ENCODE peak calls at places on chromosomes 13 and 19, in six cellular contexts. One of them, this sample, is unnamed. For H3K9me3, the result is how much of the 10 kb centered on the place peaks cover.

GRCh38 chr13:103515410-103515809 is 449.2 kb upstream of the SLC10A2 start:
- DNase-seq in heart left ventricle: no peak
- DNase-seq in psoas muscle: no peak
- DNase-seq in endodermal cell: no peak
- DNase-seq in CD8-positive, alpha-beta memory T cell: no peak
- DNase-seq in DND-41: no peak
- DNase-seq in this sample: no peak

GRCh38 chr13:40485611-40486517 is 180.6 kb downstream of the FOXO1 start:
- DNase-seq in heart left ventricle: no peak
- DNase-seq in psoas muscle: no peak
- DNase-seq in endodermal cell: no peak
- DNase-seq in CD8-positive, alpha-beta memory T cell: peak
- DNase-seq in DND-41: no peak
- DNase-seq in this sample: peak

GRCh38 chr19:18895828-18896341 is at the start of gene CERS1:
- DNase-seq in heart left ventricle: no peak
- DNase-seq in psoas muscle: no peak
- DNase-seq in endodermal cell: peak
- DNase-seq in CD8-positive, alpha-beta memory T cell: no peak
- DNase-seq in DND-41: no peak
- DNase-seq in this sample: no peak

GRCh38 chr19:4456843-4457653 is 546 bp downstream of the UBXN6 start:
- DNase-seq in heart left ventricle: peak
- DNase-seq in psoas muscle: peak
- DNase-seq in endodermal cell: peak
- DNase-seq in CD8-positive, alpha-beta memory T cell: no peak
- DNase-seq in DND-41: peak
- DNase-seq in this sample: peak

GRCh38 chr13:97853550-97853949 is 99.9 kb upstream of the IPO5 start:
- DNase-seq in heart left ventricle: no peak
- DNase-seq in psoas muscle: no peak
- DNase-seq in endodermal cell: no peak
- DNase-seq in CD8-positive, alpha-beta memory T cell: no peak
- DNase-seq in DND-41: no peak
- DNase-seq in this sample: no peak

GRCh38 chr13:23268441-23268840 is 87.7 kb downstream of the SGCG start:
- DNase-seq in heart left ventricle: no peak
- DNase-seq in psoas muscle: no peak
- DNase-seq in endodermal cell: no peak
- DNase-seq in CD8-positive, alpha-beta memory T cell: no peak
- DNase-seq in DND-41: no peak
- DNase-seq in this sample: no peak

GRCh38 chr13:69199664-69200063 is 908.0 kb upstream of the ATXN8OS start:
- DNase-seq in heart left ventricle: no peak
- DNase-seq in psoas muscle: no peak
- DNase-seq in endodermal cell: peak
- DNase-seq in CD8-positive, alpha-beta memory T cell: no peak
- DNase-seq in DND-41: no peak
- DNase-seq in this sample: no peak

GRCh38 chr19:14061751-14062557 is at the start of gene PALM3:
- DNase-seq in heart left ventricle: no peak
- DNase-seq in psoas muscle: no peak
- DNase-seq in endodermal cell: no peak
- DNase-seq in CD8-positive, alpha-beta memory T cell: no peak
- DNase-seq in DND-41: no peak
- DNase-seq in this sample: no peak

GRCh38 chr19:1904385-1905070 is 671 bp upstream of the ADAT3 start:
- DNase-seq in heart left ventricle: no peak
- DNase-seq in psoas muscle: peak
- DNase-seq in endodermal cell: peak
- DNase-seq in CD8-positive, alpha-beta memory T cell: no peak
- DNase-seq in DND-41: no peak
- DNase-seq in this sample: no peak

GRCh38 chr19:58009666-58010301 is 7.2 kb upstream of the ZNF606 start:
- DNase-seq in heart left ventricle: peak
- DNase-seq in psoas muscle: peak
- DNase-seq in endodermal cell: peak
- DNase-seq in CD8-positive, alpha-beta memory T cell: peak
- DNase-seq in DND-41: peak
- DNase-seq in this sample: peak

GRCh38 chr13:23447927-23448326 is 14.4 kb upstream of the SACS start:
- DNase-seq in heart left ventricle: no peak
- DNase-seq in psoas muscle: no peak
- DNase-seq in endodermal cell: no peak
- DNase-seq in CD8-positive, alpha-beta memory T cell: no peak
- DNase-seq in DND-41: no peak
- DNase-seq in this sample: no peak

GRCh38 chr19:10639836-10640235 is 14.3 kb upstream of the ILF3 start:
- DNase-seq in heart left ventricle: no peak
- DNase-seq in psoas muscle: no peak
- DNase-seq in endodermal cell: no peak
- DNase-seq in CD8-positive, alpha-beta memory T cell: no peak
- DNase-seq in DND-41: no peak
- DNase-seq in this sample: no peak

GRCh38 chr19:2320057-2320456 is 8.3 kb downstream of the LSM7 start:
- DNase-seq in heart left ventricle: no peak
- DNase-seq in psoas muscle: no peak
- DNase-seq in endodermal cell: no peak
- DNase-seq in CD8-positive, alpha-beta memory T cell: no peak
- DNase-seq in DND-41: no peak
- DNase-seq in this sample: no peak

GRCh38 chr19:28307460-28307859 is 905.5 kb downstream of the UQCRFS1 start:
- DNase-seq in heart left ventricle: no peak
- DNase-seq in psoas muscle: no peak
- DNase-seq in endodermal cell: no peak
- DNase-seq in CD8-positive, alpha-beta memory T cell: no peak
- DNase-seq in DND-41: no peak
- DNase-seq in this sample: no peak

GRCh38 chr13:20303636-20304035 is 71.5 kb upstream of the GJB6 start:
- DNase-seq in heart left ventricle: no peak
- DNase-seq in psoas muscle: no peak
- DNase-seq in endodermal cell: no peak
- DNase-seq in CD8-positive, alpha-beta memory T cell: no peak
- DNase-seq in DND-41: no peak
- DNase-seq in this sample: no peak

GRCh38 chr19:677601-678380 is 1.6 kb downstream of the FSTL3 start:
- DNase-seq in heart left ventricle: no peak
- DNase-seq in psoas muscle: peak
- DNase-seq in endodermal cell: peak
- DNase-seq in CD8-positive, alpha-beta memory T cell: no peak
- DNase-seq in DND-41: no peak
- DNase-seq in this sample: no peak

GRCh38 chr13:59970847-59971246 is 192.9 kb downstream of the DIAPH3 start:
- DNase-seq in heart left ventricle: no peak
- DNase-seq in psoas muscle: no peak
- DNase-seq in endodermal cell: peak
- DNase-seq in CD8-positive, alpha-beta memory T cell: no peak
- DNase-seq in DND-41: no peak
- DNase-seq in this sample: no peak

GRCh38 chr13:44989941-44990340 is 603 bp downstream of the GPALPP1 start:
- DNase-seq in heart left ventricle: no peak
- DNase-seq in psoas muscle: no peak
- DNase-seq in endodermal cell: peak
- DNase-seq in CD8-positive, alpha-beta memory T cell: no peak
- DNase-seq in DND-41: no peak
- DNase-seq in this sample: no peak

GRCh38 chr13:30832845-30833332 is 73.2 kb upstream of the MEDAG start:
- DNase-seq in heart left ventricle: peak
- DNase-seq in psoas muscle: peak
- DNase-seq in endodermal cell: peak
- DNase-seq in CD8-positive, alpha-beta memory T cell: no peak
- DNase-seq in DND-41: no peak
- DNase-seq in this sample: no peak

GRCh38 chr19:31350033-31350692 is 927 bp upstream of the TSHZ3 start:
- DNase-seq in heart left ventricle: peak
- DNase-seq in psoas muscle: peak
- DNase-seq in endodermal cell: no peak
- DNase-seq in CD8-positive, alpha-beta memory T cell: no peak
- DNase-seq in DND-41: peak
- DNase-seq in this sample: no peak

GRCh38 chr19:43564800-43565199 is 10.5 kb downstream of the XRCC1 start:
- DNase-seq in heart left ventricle: no peak
- DNase-seq in psoas muscle: no peak
- DNase-seq in endodermal cell: no peak
- DNase-seq in CD8-positive, alpha-beta memory T cell: no peak
- DNase-seq in DND-41: peak
- DNase-seq in this sample: no peak

GRCh38 chr19:40466219-40467006 is at the start of gene SPTBN4:
- DNase-seq in heart left ventricle: peak
- DNase-seq in psoas muscle: peak
- DNase-seq in endodermal cell: peak
- DNase-seq in CD8-positive, alpha-beta memory T cell: no peak
- DNase-seq in DND-41: no peak
- DNase-seq in this sample: peak

GRCh38 chr19:18865973-18866799 is 29.8 kb downstream of the CERS1 start:
- DNase-seq in heart left ventricle: peak
- DNase-seq in psoas muscle: peak
- DNase-seq in endodermal cell: peak
- DNase-seq in CD8-positive, alpha-beta memory T cell: peak
- DNase-seq in DND-41: peak
- DNase-seq in this sample: peak

GRCh38 chr13:114110091-114110829 is 22.2 kb downstream of the RASA3 start:
- DNase-seq in heart left ventricle: no peak
- DNase-seq in psoas muscle: peak
- DNase-seq in endodermal cell: peak
- DNase-seq in CD8-positive, alpha-beta memory T cell: peak
- DNase-seq in DND-41: peak
- DNase-seq in this sample: peak

GRCh38 chr19:38793186-38793585 is 4.2 kb downstream of the LGALS7B start:
- DNase-seq in heart left ventricle: no peak
- DNase-seq in psoas muscle: no peak
- DNase-seq in endodermal cell: no peak
- DNase-seq in CD8-positive, alpha-beta memory T cell: no peak
- DNase-seq in DND-41: no peak
- DNase-seq in this sample: no peak

GRCh38 chr19:39054091-39054470 is 21.7 kb upstream of the FBXO27 start:
- DNase-seq in heart left ventricle: no peak
- DNase-seq in psoas muscle: no peak
- DNase-seq in endodermal cell: no peak
- DNase-seq in CD8-positive, alpha-beta memory T cell: no peak
- DNase-seq in DND-41: no peak
- DNase-seq in this sample: no peak

GRCh38 chr13:26971990-26972888 is 199.4 kb downstream of the USP12 start:
- DNase-seq in heart left ventricle: no peak
- DNase-seq in psoas muscle: no peak
- DNase-seq in endodermal cell: peak
- DNase-seq in CD8-positive, alpha-beta memory T cell: no peak
- DNase-seq in DND-41: peak
- DNase-seq in this sample: no peak

DNA sequence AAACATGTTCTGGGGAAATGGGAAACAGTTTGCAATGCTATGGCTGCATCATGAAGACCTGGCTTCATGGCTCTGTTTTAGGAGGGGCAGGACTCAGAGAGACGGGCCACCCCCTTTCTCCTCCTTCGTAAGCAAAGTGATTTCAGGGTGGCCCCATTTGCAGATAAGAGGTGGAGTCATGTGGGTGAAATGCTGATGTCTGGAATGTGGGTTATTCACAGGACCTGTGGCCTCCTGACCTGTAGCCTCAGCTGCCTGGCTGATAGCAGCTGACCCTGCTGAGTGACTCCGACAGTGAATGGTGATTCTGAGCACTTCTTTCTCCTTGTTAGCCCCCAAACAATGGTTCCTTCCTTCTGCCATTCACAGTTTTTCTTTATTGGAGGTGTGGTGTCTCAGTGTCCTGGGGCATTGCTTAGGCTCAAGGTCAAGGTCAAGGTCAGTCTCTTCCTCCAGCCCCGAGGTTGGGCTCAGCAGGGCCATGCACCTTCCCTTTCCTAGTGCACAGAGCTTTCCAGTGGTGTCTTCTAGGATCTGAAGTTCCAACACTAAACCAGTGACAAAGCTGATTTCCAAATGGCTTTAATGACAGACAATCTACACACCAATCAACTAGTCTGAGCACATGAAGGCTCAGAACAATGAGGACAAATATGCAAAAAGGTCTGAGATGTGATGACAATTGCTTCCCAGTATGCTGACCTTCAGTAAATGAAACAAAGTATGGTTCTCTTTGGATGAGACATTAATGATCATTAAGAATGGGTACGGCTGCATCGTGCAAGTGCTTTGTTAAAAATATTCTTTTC is 49.6 kb upstream of the ANKRD10 start:
- DNase-seq in heart left ventricle: no peak
- DNase-seq in psoas muscle: no peak
- DNase-seq in endodermal cell: no peak
- DNase-seq in CD8-positive, alpha-beta memory T cell: no peak
- DNase-seq in DND-41: no peak
- DNase-seq in this sample: no peak
- H3K9me3 ChIP-seq in heart left ventricle: under half
- H3K9me3 ChIP-seq in psoas muscle: under half
- H3K9me3 ChIP-seq in endodermal cell: half or more
- H3K9me3 ChIP-seq in CD8-positive, alpha-beta memory T cell: under half
- H3K9me3 ChIP-seq in DND-41: under half
- H3K9me3 ChIP-seq in this sample: under half

DNA sequence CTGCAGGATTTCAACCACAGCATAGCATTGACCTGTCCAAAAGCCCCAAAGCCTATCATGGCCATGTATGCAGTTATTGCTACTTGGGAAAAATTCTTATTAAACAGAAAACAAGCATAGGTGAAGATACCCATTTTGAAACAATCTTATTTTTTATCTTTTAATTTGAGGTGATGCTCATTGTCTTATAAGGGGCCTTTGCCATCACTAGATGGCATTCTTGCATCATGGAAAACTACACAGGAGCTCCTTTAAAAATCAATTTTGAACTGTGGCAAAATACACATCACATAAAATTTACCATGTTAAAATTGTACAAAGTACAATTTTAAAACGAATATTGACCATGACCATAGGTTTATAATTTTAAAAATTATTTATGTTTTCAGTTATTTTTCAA is 38.9 kb upstream of the ZNF835 start:
- DNase-seq in heart left ventricle: no peak
- DNase-seq in psoas muscle: no peak
- DNase-seq in endodermal cell: no peak
- DNase-seq in CD8-positive, alpha-beta memory T cell: no peak
- DNase-seq in DND-41: no peak
- DNase-seq in this sample: no peak
- H3K9me3 ChIP-seq in heart left ventricle: under half
- H3K9me3 ChIP-seq in psoas muscle: under half
- H3K9me3 ChIP-seq in endodermal cell: half or more
- H3K9me3 ChIP-seq in CD8-positive, alpha-beta memory T cell: under half
- H3K9me3 ChIP-seq in DND-41: under half
- H3K9me3 ChIP-seq in this sample: under half

GRCh38 chr19:50047686-50048085 is 21.9 kb downstream of the ZNF473 start:
- DNase-seq in heart left ventricle: no peak
- DNase-seq in psoas muscle: no peak
- DNase-seq in endodermal cell: no peak
- DNase-seq in CD8-positive, alpha-beta memory T cell: no peak
- DNase-seq in DND-41: no peak
- DNase-seq in this sample: no peak
- H3K9me3 ChIP-seq in heart left ventricle: under half
- H3K9me3 ChIP-seq in psoas muscle: half or more
- H3K9me3 ChIP-seq in endodermal cell: half or more
- H3K9me3 ChIP-seq in CD8-positive, alpha-beta memory T cell: under half
- H3K9me3 ChIP-seq in DND-41: under half
- H3K9me3 ChIP-seq in this sample: under half

DNA sequence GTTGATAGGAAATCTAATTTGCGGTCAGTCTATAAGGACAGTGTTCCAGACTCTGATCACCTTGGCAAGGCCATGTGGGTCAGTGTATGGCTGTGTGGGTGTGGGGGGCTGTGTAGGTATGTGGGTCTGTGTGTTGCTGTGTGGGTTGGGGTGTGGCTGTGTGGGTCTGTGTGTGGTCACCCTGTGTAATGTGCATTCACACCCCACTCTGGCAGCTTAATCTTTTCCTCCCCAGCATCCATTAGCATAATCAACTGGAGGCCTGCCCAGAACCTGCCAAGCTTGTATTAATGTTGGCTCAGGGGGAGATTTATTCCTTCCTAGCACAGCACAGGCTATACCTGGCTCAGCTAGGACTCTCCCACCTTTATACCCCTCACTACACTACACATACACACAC is 203.2 kb downstream of the TUBA3C start:
- DNase-seq in heart left ventricle: peak
- DNase-seq in psoas muscle: no peak
- DNase-seq in endodermal cell: no peak
- DNase-seq in CD8-positive, alpha-beta memory T cell: no peak
- DNase-seq in DND-41: no peak
- DNase-seq in this sample: no peak
- H3K9me3 ChIP-seq in heart left ventricle: under half
- H3K9me3 ChIP-seq in psoas muscle: under half
- H3K9me3 ChIP-seq in endodermal cell: half or more
- H3K9me3 ChIP-seq in CD8-positive, alpha-beta memory T cell: under half
- H3K9me3 ChIP-seq in DND-41: under half
- H3K9me3 ChIP-seq in this sample: under half

This sample was measured in CD8-positive, alpha-beta T cell.